ENCODE peak calls at places on chromosomes 5 and 9, in five cellular contexts. One of them, this sample, is unnamed.

GRCh38 chr9:131525643-131526565 is 5.2 kb downstream of the UCK1 start:
- DNase-seq in stomach: no peak
- DNase-seq in uterus: no peak
- DNase-seq in upper lobe of right lung: no peak
- DNase-seq in IMR-90: no peak
- DNase-seq in this sample: no peak

GRCh38 chr5:138337685-138338410 is at the start of gene FAM53C:
- DNase-seq in uterus: peak; percentile 91
- DNase-seq in upper lobe of right lung: peak; percentile 96
- DNase-seq in stomach: peak; percentile 95
- DNase-seq in IMR-90: peak; percentile 89
- DNase-seq in this sample: peak; percentile 91

GRCh38 chr5:34915856-34916192 is 313 bp downstream of the BRIX1 start:
- DNase-seq in uterus: no peak
- DNase-seq in stomach: no peak
- DNase-seq in upper lobe of right lung: no peak
- DNase-seq in IMR-90: no peak
- DNase-seq in this sample: no peak

GRCh38 chr5:148880696-148881095 is 54.3 kb downstream of the ADRB2 start:
- DNase-seq in IMR-90: no peak
- DNase-seq in stomach: no peak
- DNase-seq in upper lobe of right lung: no peak
- DNase-seq in uterus: no peak
- DNase-seq in this sample: no peak

GRCh38 chr5:14743601-14744295 is 79.2 kb downstream of the OTULIN start:
- DNase-seq in uterus: no peak
- DNase-seq in IMR-90: peak; percentile 77
- DNase-seq in upper lobe of right lung: no peak
- DNase-seq in stomach: no peak
- DNase-seq in this sample: no peak

GRCh38 chr9:69090943-69091342 is 55.4 kb downstream of the FXN start:
- DNase-seq in stomach: no peak
- DNase-seq in IMR-90: no peak
- DNase-seq in upper lobe of right lung: no peak
- DNase-seq in uterus: no peak
- DNase-seq in this sample: no peak

GRCh38 chr5:157280927-157281326 is 15.0 kb downstream of the CYFIP2 start:
- DNase-seq in IMR-90: peak; percentile 14
- DNase-seq in upper lobe of right lung: no peak
- DNase-seq in stomach: no peak
- DNase-seq in uterus: no peak
- DNase-seq in this sample: no peak

GRCh38 chr5:37665272-37665671 is 174.6 kb downstream of the GDNF start:
- DNase-seq in uterus: no peak
- DNase-seq in stomach: no peak
- DNase-seq in IMR-90: peak; percentile 70
- DNase-seq in upper lobe of right lung: no peak
- DNase-seq in this sample: no peak

GRCh38 chr9:136361047-136361756 is 2.3 kb downstream of the DNLZ start:
- DNase-seq in stomach: no peak
- DNase-seq in uterus: no peak
- DNase-seq in IMR-90: peak; percentile 68
- DNase-seq in upper lobe of right lung: no peak
- DNase-seq in this sample: no peak

GRCh38 chr5:3875144-3875543 is 279.5 kb downstream of the IRX1 start:
- DNase-seq in upper lobe of right lung: no peak
- DNase-seq in uterus: no peak
- DNase-seq in stomach: no peak
- DNase-seq in IMR-90: no peak
- DNase-seq in this sample: no peak

GRCh38 chr5:143434261-143435206 is 31.0 kb upstream of the NR3C1 start:
- DNase-seq in upper lobe of right lung: no peak
- DNase-seq in uterus: no peak
- DNase-seq in IMR-90: no peak
- DNase-seq in stomach: peak; percentile 28
- DNase-seq in this sample: peak; percentile 47

GRCh38 chr5:38467353-38468040 is 88.9 kb downstream of the LIFR start:
- DNase-seq in stomach: peak; percentile 38
- DNase-seq in upper lobe of right lung: peak; percentile 75
- DNase-seq in uterus: peak; percentile 81
- DNase-seq in IMR-90: peak; percentile 56
- DNase-seq in this sample: no peak

DNA sequence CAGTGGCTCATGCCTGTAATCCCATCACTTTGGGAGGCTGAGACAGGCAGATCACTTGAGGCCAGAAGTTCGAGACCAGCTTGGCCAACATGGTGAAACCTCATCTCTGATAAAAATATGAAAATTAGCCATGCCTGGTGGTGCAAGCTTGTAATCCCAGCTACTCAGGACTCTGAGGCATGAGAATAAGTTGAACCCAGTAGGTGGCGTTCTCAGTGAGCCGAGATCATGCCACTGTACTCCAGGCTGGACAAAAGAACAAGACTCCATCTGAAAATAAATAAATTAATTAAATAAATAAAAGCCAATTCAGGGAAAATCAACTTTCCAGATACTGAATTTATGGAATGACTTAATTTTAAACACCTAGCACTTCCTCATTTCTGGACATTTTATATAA is 1722.1 kb downstream of the MAT2B start:
- DNase-seq in uterus: no peak
- DNase-seq in IMR-90: no peak
- DNase-seq in upper lobe of right lung: no peak
- DNase-seq in stomach: peak; percentile 26
- DNase-seq in this sample: no peak
- TF ChIP-seq CTCF in uterus: no peak
- TF ChIP-seq CTCF in IMR-90: no peak
- TF ChIP-seq CTCF in upper lobe of right lung: no peak
- TF ChIP-seq CTCF in stomach: no peak
- TF ChIP-seq CTCF in this sample: no peak

GRCh38 chr5:172321593-172321992 is 38.0 kb upstream of the UBTD2 start:
- DNase-seq in uterus: no peak
- DNase-seq in stomach: no peak
- DNase-seq in upper lobe of right lung: no peak
- DNase-seq in IMR-90: no peak
- DNase-seq in this sample: no peak
- H3K27ac ChIP-seq in uterus: no peak overlapping the region
- H3K27ac ChIP-seq in stomach: no peak overlapping the region
- H3K27ac ChIP-seq in upper lobe of right lung: no peak overlapping the region
- H3K27ac ChIP-seq in IMR-90: no peak overlapping the region
- H3K27ac ChIP-seq in this sample: no peak overlapping the region

DNA sequence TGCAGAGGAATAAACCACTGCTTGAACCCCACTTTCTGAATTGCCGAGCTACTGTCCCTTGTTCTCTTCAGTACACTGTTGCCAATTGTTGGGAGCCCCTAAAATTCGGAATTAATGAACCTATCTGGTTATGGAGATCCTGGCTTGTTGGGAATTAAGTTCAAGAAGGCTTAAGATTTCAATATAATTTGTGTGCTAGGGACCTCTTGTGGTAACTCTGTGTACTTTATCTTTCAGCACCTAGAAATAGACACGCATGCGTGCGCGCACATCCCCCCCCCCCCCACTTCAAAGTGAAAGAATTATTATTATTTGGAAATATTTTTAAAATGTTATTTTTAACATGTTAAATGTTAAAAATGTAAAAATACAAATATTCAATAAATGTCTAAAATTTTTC is 53.3 kb upstream of the FAM169A start:
- DNase-seq in stomach: no peak
- DNase-seq in uterus: no peak
- DNase-seq in upper lobe of right lung: no peak
- DNase-seq in IMR-90: peak; percentile 70
- DNase-seq in this sample: no peak
- TF ChIP-seq CTCF in stomach: peak; percentile 28
- TF ChIP-seq CTCF in uterus: peak; percentile 27
- TF ChIP-seq CTCF in upper lobe of right lung: peak; percentile 50
- TF ChIP-seq CTCF in IMR-90: peak; percentile 70
- TF ChIP-seq CTCF in this sample: peak; percentile 62

GRCh38 chr9:106868565-106868964 is 5.6 kb downstream of the ZNF462 start:
- DNase-seq in stomach: no peak
- DNase-seq in upper lobe of right lung: no peak
- DNase-seq in uterus: peak; percentile 32
- DNase-seq in IMR-90: no peak
- DNase-seq in this sample: no peak
- H3K27ac ChIP-seq in stomach: peak overlapping the region; percentile 69
- H3K27ac ChIP-seq in upper lobe of right lung: peak overlapping the region; percentile 56
- H3K27ac ChIP-seq in uterus: peak overlapping the region; percentile 72
- H3K27ac ChIP-seq in IMR-90: no peak overlapping the region
- H3K27ac ChIP-seq in this sample: no peak overlapping the region

GRCh38 chr9:87263291-87263690 is 234.4 kb upstream of the DAPK1 start:
- DNase-seq in upper lobe of right lung: no peak
- DNase-seq in IMR-90: no peak
- DNase-seq in stomach: no peak
- DNase-seq in uterus: no peak
- DNase-seq in this sample: no peak
- TF ChIP-seq CTCF in upper lobe of right lung: no peak
- TF ChIP-seq CTCF in IMR-90: no peak
- TF ChIP-seq CTCF in stomach: no peak
- TF ChIP-seq CTCF in uterus: no peak
- TF ChIP-seq CTCF in this sample: no peak

DNA sequence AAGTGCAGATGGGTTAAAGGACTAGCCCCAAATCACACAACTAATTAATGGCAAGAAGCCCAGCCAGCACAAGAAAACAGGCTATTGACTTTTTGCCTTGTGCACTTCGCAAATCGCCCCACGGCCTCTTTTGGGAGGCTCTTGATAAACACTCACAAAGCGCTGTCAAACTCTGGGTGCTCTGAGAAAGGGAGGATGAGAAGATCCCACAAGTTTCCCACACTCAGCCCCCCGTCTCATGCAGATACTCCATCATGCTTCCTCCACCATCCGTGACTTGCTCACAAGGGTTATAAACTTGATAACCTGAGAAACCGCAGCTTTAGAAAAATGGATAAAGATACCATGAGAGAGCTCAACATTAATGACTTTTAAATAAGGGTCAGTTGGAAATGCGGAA is 219.7 kb downstream of the EBF1 start:
- DNase-seq in IMR-90: no peak
- DNase-seq in uterus: no peak
- DNase-seq in upper lobe of right lung: no peak
- DNase-seq in stomach: no peak
- DNase-seq in this sample: no peak
- H3K27ac ChIP-seq in IMR-90: no peak overlapping the region
- H3K27ac ChIP-seq in uterus: no peak overlapping the region
- H3K27ac ChIP-seq in upper lobe of right lung: no peak overlapping the region
- H3K27ac ChIP-seq in stomach: no peak overlapping the region
- H3K27ac ChIP-seq in this sample: no peak overlapping the region

DNA sequence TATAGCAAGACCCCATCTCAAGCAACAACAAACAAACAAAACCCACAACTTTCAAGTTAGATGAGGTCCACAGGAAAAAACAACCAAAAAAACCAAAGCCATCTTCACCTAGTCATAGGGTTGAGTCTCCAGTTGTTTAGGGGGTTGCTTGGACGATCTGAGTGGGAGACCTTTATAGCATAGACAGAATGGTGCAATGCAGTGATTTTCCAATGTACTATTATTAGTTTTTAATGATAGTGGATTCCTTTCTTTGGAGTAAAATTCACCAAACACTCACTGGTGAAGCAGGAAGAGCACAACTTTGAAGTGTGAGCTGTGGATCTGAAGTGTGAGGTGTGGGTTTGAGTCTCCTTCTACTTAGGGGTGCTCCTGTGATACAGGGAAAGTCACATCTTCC is 67.0 kb upstream of the KLF9 start:
- DNase-seq in stomach: no peak
- DNase-seq in IMR-90: no peak
- DNase-seq in upper lobe of right lung: no peak
- DNase-seq in uterus: no peak
- DNase-seq in this sample: no peak
- TF ChIP-seq CTCF in stomach: no peak
- TF ChIP-seq CTCF in IMR-90: no peak
- TF ChIP-seq CTCF in upper lobe of right lung: no peak
- TF ChIP-seq CTCF in uterus: no peak
- TF ChIP-seq CTCF in this sample: no peak

GRCh38 chr9:89994988-89995613 is 390.3 kb downstream of the GADD45G start:
- DNase-seq in upper lobe of right lung: no peak
- DNase-seq in IMR-90: no peak
- DNase-seq in uterus: no peak
- DNase-seq in stomach: no peak
- DNase-seq in this sample: no peak
- H3K27ac ChIP-seq in upper lobe of right lung: peak overlapping the region; percentile 25
- H3K27ac ChIP-seq in IMR-90: no peak overlapping the region
- H3K27ac ChIP-seq in uterus: no peak overlapping the region
- H3K27ac ChIP-seq in stomach: peak overlapping the region; percentile 2
- H3K27ac ChIP-seq in this sample: no peak overlapping the region

GRCh38 chr5:16849181-16849580 is 86.9 kb downstream of the MYO10 start:
- DNase-seq in IMR-90: no peak
- DNase-seq in upper lobe of right lung: no peak
- DNase-seq in stomach: no peak
- DNase-seq in uterus: no peak
- DNase-seq in this sample: no peak

GRCh38 chr5:16841416-16841815 is 94.7 kb downstream of the MYO10 start:
- DNase-seq in IMR-90: no peak
- DNase-seq in uterus: no peak
- DNase-seq in stomach: no peak
- DNase-seq in upper lobe of right lung: no peak
- DNase-seq in this sample: no peak

GRCh38 chr5:16849821-16850220 is 86.3 kb downstream of the MYO10 start:
- DNase-seq in IMR-90: no peak
- DNase-seq in upper lobe of right lung: no peak
- DNase-seq in stomach: no peak
- DNase-seq in uterus: no peak
- DNase-seq in this sample: no peak

GRCh38 chr5:16842916-16843315 is 93.2 kb downstream of the MYO10 start:
- DNase-seq in upper lobe of right lung: no peak
- DNase-seq in uterus: no peak
- DNase-seq in IMR-90: no peak
- DNase-seq in stomach: no peak
- DNase-seq in this sample: no peak

DNA sequence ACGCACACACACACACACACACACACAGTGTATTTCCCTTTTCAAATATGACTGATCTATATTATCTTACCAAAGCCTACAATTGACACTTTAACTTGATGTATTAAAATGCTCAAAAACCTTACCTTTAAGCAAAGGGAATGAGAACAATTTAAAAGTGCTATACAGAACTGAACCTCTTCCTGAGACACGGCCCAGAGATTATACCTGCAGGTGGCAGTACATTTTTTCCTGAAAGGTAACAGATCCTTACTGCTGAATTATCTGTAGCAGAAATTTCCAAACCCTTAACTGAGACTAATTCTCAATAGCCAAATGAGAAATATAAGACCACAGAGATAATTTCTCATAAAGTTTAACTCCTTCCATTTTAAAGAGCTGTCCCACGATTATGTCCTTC is 91.1 kb downstream of the MYO10 start:
- DNase-seq in upper lobe of right lung: no peak
- DNase-seq in uterus: no peak
- DNase-seq in IMR-90: no peak
- DNase-seq in stomach: no peak
- DNase-seq in this sample: no peak
- TF ChIP-seq CTCF in upper lobe of right lung: no peak
- TF ChIP-seq CTCF in uterus: no peak
- TF ChIP-seq CTCF in IMR-90: no peak
- TF ChIP-seq CTCF in stomach: no peak
- TF ChIP-seq CTCF in this sample: no peak

This sample was measured in CD4-positive, alpha-beta T cell.